ENCODE peak calls at places on chromosomes 12 and 14, in four cellular contexts. W, Q, I and Z are unnamed samples.

GRCh38 chr14:69056389-69056788 is 77.3 kb upstream of the ACTN1 start:
- DNase-seq in W (no peak), I (no peak), Q (peak), Z (no peak)

GRCh38 chr14:42013560-42013959 is 406.9 kb downstream of the LRFN5 start:
- DNase-seq in I (no peak), W (no peak), Q (no peak), Z (no peak)

GRCh38 chr12:4809013-4809448 is 88.8 kb downstream of the GALNT8 start:
- DNase-seq in I (no peak), W (peak), Q (peak), Z (no peak)

GRCh38 chr14:29724991-29725390 is 202.7 kb downstream of the PRKD1 start:
- DNase-seq in Q (no peak), I (no peak), W (no peak), Z (no peak)

GRCh38 chr12:131941987-131942341 is 7.8 kb upstream of the EP400 start:
- DNase-seq in Q (no peak), I (no peak), W (no peak), Z (no peak)

GRCh38 chr14:69956970-69957369 is 77.8 kb downstream of the SMOC1 start:
- DNase-seq in W (no peak), Q (no peak), I (no peak), Z (no peak)

GRCh38 chr12:17204289-17205054 is 598.5 kb upstream of the LMO3 start:
- DNase-seq in W (no peak), I (no peak), Q (no peak), Z (no peak)

GRCh38 chr12:1838223-1838993 is 18.0 kb downstream of the LRTM2 start:
- DNase-seq in I (no peak), Q (peak), W (no peak), Z (no peak)

GRCh38 chr14:69643430-69644200 is 32.2 kb downstream of the SUSD6 start:
- DNase-seq in I (no peak), Q (no peak), W (no peak), Z (peak)

GRCh38 chr14:70873627-70874026 is 33.6 kb upstream of the PCNX1 start:
- DNase-seq in I (no peak), W (no peak), Q (no peak), Z (peak)

GRCh38 chr14:77083082-77083481 is 15.0 kb upstream of the CIPC start:
- DNase-seq in W (no peak), Q (no peak), I (no peak), Z (no peak)

GRCh38 chr14:68876976-68877375 is 84.1 kb upstream of the ZFP36L1 start:
- DNase-seq in I (no peak), Q (no peak), W (no peak), Z (no peak)

GRCh38 chr14:102898776-102899515 is 23.5 kb upstream of the AMN start:
- DNase-seq in W (no peak), I (peak), Q (peak), Z (no peak)

GRCh38 chr14:105475916-105476845 is 1.6 kb downstream of the CRIP2 start:
- DNase-seq in W (no peak), Q (peak), I (no peak), Z (peak)

GRCh38 chr12:21644516-21644915 is 13.1 kb downstream of the LDHB start:
- DNase-seq in W (no peak), I (no peak), Q (no peak), Z (no peak)

GRCh38 chr14:60734465-60735242 is at the start of gene MNAT1:
- DNase-seq in I (peak), Q (peak), W (no peak), Z (peak)

GRCh38 chr12:45050751-45051489 is at the start of gene DBX2:
- DNase-seq in I (no peak), Q (peak), W (no peak), Z (no peak)

GRCh38 chr12:128856035-128856790 is 2.9 kb downstream of the GLT1D1 start:
- DNase-seq in Q (no peak), W (no peak), I (peak), Z (no peak)

GRCh38 chr12:124296295-124296915 is 1.5 kb downstream of the RFLNA start:
- DNase-seq in W (no peak), Q (peak), I (no peak), Z (no peak)

GRCh38 chr14:102248121-102248520 is 56.8 kb downstream of the MOK start:
- DNase-seq in W (no peak), Q (no peak), I (no peak), Z (no peak)

GRCh38 chr12:19440916-19441315 is 1.6 kb downstream of the AEBP2 start:
- DNase-seq in W (no peak), Q (no peak), I (no peak), Z (no peak)

GRCh38 chr12:6549379-6550151 is 6.3 kb downstream of the IFFO1 start:
- DNase-seq in W (no peak), I (no peak), Q (no peak), Z (no peak)

GRCh38 chr14:89617471-89618291 is 200.6 kb upstream of the FOXN3 start:
- DNase-seq in Q (peak), W (no peak), I (no peak), Z (peak)

GRCh38 chr12:93092559-93092945 is 163.5 kb upstream of the EEA1 start:
- DNase-seq in I (no peak), W (no peak), Q (no peak), Z (no peak)

GRCh38 chr14:104076743-104077142 is 8.8 kb upstream of the ASPG start:
- DNase-seq in W (no peak), I (no peak), Q (no peak), Z (no peak)

GRCh38 chr12:56358836-56359532 is 923 bp downstream of the STAT2 start:
- DNase-seq in I (no peak), Q (no peak), W (no peak), Z (no peak)

GRCh38 chr14:95255487-95255886 is 64.2 kb downstream of the CLMN start:
- DNase-seq in W (peak), Q (no peak), I (no peak), Z (no peak)

GRCh38 chr12:118842753-118843335 is 138.5 kb upstream of the SRRM4 start:
- DNase-seq in Q (no peak), W (no peak), I (no peak), Z (no peak)

GRCh38 chr14:65070710-65071033 is 31.6 kb downstream of the MAX start:
- DNase-seq in W (no peak), Q (peak), I (no peak), Z (no peak)

GRCh38 chr14:70045715-70046535 is 142.8 kb downstream of the SLC8A3 start:
- DNase-seq in W (peak), I (no peak), Q (peak), Z (peak)

GRCh38 chr14:102955636-102956035 is 33.2 kb downstream of the AMN start:
- DNase-seq in I (no peak), Q (peak), W (no peak), Z (no peak)

GRCh38 chr12:132475304-132476037 is 14.5 kb upstream of the FBRSL1 start:
- DNase-seq in W (no peak), I (no peak), Q (peak), Z (no peak)

GRCh38 chr14:32813401-32813800 is 125.3 kb upstream of the NPAS3 start:
- DNase-seq in I (no peak), W (no peak), Q (no peak), Z (no peak)

GRCh38 chr14:77025744-77026165 is 2.8 kb downstream of the IRF2BPL start:
- DNase-seq in I (no peak), Q (peak), W (no peak), Z (no peak)

GRCh38 chr12:948238-948637 is 1.3 kb downstream of the RAD52 start:
- DNase-seq in I (no peak), W (no peak), Q (no peak), Z (no peak)

GRCh38 chr14:73008501-73008900 is 18.4 kb downstream of the ZFYVE1 start:
- DNase-seq in I (no peak), W (no peak), Q (no peak), Z (no peak)

GRCh38 chr12:53973093-53974042 is at the start of gene HOXC11:
- DNase-seq in Q (no peak), W (no peak), I (no peak), Z (no peak)

GRCh38 chr12:32561931-32562341 is 117.2 kb upstream of the DNM1L start:
- DNase-seq in Q (no peak), W (no peak), I (no peak), Z (peak)

GRCh38 chr14:59215353-59215752 is 26.9 kb downstream of the DAAM1 start:
- DNase-seq in Q (no peak), W (no peak), I (no peak), Z (peak)

DNA sequence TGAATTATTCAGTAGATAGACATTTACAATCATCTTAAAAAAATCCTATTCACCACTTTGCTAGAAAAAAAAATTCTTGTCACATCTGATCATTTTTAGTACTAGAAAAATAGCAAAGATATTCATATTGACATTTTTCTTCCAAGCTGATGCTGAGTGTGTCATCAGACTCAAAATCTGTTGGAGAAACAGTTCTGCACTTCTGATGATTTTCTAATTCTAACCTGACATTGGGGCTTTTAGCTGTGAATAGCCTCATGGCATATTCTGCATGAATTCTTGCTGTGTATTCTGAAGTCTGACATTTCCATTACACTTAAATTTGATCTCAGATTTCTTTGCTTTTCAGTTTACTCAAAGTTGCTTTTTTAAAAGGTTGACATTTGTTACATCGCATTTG is 150.1 kb downstream of the PIK3C2G start:
- DNase-seq in I (no peak), W (no peak), Q (no peak), Z (no peak)
- H3K4me3 ChIP-seq in I (no peak), W (no peak), Q (no peak), Z (no peak)

DNA sequence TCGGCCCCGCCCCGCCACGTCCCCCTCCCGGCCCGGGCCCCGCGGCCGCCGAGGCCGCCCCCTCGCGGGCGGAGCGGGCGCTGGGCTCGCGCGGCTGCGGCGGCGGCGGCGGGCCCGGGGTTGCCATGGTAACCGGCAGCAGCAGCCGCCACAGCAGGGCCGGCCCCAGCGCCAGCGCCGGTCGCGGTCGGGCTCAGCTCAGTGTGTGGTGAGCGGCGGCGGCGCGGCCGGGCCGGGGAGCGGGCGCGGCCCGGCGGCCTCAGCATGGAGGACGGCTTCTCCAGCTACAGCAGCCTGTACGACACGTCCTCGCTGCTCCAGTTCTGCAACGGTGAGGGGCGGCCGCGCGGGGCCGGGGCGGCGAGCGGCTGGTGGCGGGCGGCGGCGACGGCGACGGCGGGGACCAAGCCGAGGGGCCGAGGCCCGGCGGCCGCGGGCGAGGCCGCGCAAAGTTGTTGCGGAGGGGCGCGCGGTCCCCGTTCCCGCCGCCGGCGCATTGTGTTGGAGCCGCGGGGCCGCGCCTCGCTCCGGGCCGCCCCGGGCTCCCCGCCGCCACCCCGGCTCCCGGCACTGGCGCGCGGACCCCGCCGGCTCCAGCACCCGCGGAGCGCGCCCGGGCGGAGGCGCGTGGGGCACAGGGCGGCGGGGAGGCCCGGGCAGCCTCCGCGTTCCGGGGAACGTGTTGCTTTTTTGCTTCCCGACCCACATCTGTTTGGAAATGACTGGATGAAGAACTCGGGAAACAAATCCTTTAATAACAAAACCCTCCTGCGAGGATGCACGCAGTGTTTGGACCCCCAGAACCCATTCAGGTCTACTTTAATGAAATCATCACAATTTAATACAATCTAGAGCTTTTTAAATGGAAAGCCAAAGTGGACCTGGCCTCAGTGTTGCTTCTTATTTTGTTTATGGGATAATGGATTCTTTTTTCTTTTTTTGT is at the start of gene EML1:
- DNase-seq in W (peak), Q (peak), I (no peak), Z (peak)
- TF ChIP-seq TCF12 in W (no peak), Q (no peak), I (no peak), Z (no peak)

GRCh38 chr14:38206689-38207088 is 1.0 kb upstream of the SSTR1 start:
- DNase-seq in Q (no peak), W (no peak), I (no peak), Z (no peak)

GRCh38 chr14:38207342-38207741 is 362 bp upstream of the SSTR1 start:
- DNase-seq in Q (no peak), W (no peak), I (no peak), Z (no peak)

GRCh38 chr14:38208825-38209562 is 1.3 kb downstream of the SSTR1 start:
- DNase-seq in I (no peak), W (no peak), Q (no peak), Z (peak)

GRCh38 chr14:38209572-38210159 is 2.0 kb downstream of the SSTR1 start:
- DNase-seq in Q (no peak), W (no peak), I (no peak), Z (no peak)

GRCh38 chr14:38207830-38208815 is at the start of gene SSTR1:
- DNase-seq in W (no peak), Q (no peak), I (no peak), Z (peak)
- H3K4me3 ChIP-seq in W (peak), Q (no peak), I (no peak), Z (peak)

DNA sequence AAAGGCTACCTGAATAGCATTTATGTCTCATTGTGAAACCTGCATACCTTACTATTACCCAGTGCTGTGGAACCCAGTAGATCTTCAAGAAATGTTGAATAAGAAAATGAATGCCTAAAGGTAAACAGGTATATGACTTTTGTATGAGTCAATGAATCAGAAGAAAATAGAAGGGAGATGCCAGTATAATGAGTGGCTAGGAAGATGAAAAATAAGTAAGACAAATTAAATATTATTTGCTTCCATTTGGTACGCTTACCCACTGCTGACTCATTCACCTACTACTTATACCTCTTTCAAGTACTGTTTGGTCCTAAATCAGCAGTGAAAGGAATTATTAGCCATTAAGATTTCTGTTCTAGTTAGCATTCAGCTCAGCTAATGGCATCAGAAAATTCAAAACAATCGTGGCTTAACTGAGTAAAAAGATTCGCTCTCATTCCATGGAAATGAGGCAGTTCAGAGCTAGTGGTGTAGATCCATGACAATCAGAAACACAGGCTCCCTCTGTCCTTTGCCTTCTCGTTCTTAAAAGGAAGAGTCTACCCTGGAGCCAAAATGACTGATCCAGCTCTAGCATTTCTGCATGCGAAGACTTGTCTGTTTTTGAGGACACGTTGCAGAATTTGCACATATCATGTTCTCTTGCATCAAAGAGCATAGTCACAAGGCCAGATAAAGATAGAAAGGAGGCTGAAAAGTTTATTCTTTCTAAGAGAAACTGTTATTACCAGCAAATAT is 705.8 kb upstream of the USP15 start:
- DNase-seq in W (no peak), I (no peak), Q (no peak), Z (no peak)
- TF ChIP-seq TCF12 in W (no peak), I (no peak), Q (no peak), Z (no peak)

DNA sequence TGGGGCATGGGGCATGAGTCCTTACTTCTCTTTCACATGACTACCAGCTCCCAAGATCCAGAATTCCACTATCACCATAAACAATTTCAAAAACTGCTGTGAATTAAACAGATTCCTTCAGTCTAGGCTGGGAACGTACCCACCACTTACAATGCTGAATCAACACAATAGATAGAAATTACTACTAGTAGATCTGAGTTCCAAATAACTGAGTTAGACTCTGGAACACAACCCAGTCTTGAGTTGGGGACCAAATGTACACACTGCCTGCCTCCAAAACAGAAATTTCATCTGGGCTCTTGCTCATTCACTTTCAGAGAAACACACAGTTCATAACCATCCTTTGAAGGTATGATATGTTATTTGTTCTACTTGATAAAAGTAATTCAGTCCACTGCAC is 8.9 kb downstream of the CORO1C start:
- DNase-seq in W (no peak), Q (no peak), I (no peak), Z (no peak)
- H3K4me3 ChIP-seq in W (no peak), Q (peak), I (no peak), Z (no peak)

DNA sequence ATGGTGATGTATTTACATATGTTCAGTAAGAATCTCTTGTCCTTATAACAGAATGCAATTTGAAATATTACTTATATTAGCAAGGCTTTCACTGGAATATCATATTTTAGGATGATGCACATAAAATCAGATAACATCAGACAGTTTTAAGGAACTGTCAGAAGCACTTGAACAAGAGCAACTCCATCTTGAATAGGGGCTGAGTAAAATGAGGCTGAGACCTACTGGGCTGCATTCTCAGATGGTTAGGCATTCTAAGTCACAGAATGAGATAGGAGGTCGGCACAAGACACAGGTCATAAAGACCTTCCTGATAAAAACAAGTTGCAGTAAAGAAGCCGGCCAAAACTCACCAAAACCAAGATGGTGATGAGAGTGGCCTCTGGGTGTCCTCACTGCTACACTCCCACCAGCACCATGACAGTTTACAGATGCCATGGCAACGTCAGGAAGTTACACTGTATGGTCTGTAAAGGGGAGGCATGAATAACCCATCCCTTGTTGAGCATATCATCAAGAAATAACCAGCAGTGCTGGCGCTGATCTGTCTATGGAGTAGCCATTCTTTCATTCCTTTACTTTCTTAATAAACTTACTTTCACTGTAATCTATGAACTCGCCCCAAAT is 27.6 kb upstream of the ETV6 start:
- DNase-seq in I (no peak), W (no peak), Q (no peak), Z (peak)
- TF ChIP-seq TCF12 in I (no peak), W (no peak), Q (no peak), Z (no peak)